ENCODE peak calls at places on chromosomes 12 and 14, in seven cellular contexts. One of them, this sample, is unnamed.

GRCh38 chr14:81406863-81407262 is 6.7 kb upstream of the STON2 start:
- DNase-seq in uterus: peak; percentile 24
- DNase-seq in body of pancreas: peak; percentile 25
- DNase-seq in endothelial cell of umbilical vein: no peak
- DNase-seq in HepG2: peak; percentile 11
- DNase-seq in testis: peak; percentile 32
- DNase-seq in ovary: no peak
- DNase-seq in this sample: no peak

GRCh38 chr12:93041416-93041815 is 112.3 kb upstream of the EEA1 start:
- DNase-seq in endothelial cell of umbilical vein: no peak
- DNase-seq in ovary: no peak
- DNase-seq in uterus: no peak
- DNase-seq in body of pancreas: no peak
- DNase-seq in HepG2: no peak
- DNase-seq in testis: no peak
- DNase-seq in this sample: no peak

GRCh38 chr14:54435500-54435981 is 5.6 kb downstream of the CNIH1 start:
- DNase-seq in uterus: no peak
- DNase-seq in ovary: no peak
- DNase-seq in body of pancreas: no peak
- DNase-seq in HepG2: no peak
- DNase-seq in endothelial cell of umbilical vein: peak; percentile 84
- DNase-seq in testis: no peak
- DNase-seq in this sample: no peak

GRCh38 chr12:18629916-18630315 is 107.9 kb downstream of the PLCZ1 start:
- DNase-seq in testis: no peak
- DNase-seq in HepG2: no peak
- DNase-seq in uterus: no peak
- DNase-seq in ovary: no peak
- DNase-seq in endothelial cell of umbilical vein: no peak
- DNase-seq in body of pancreas: no peak
- DNase-seq in this sample: no peak

GRCh38 chr12:110581951-110582285 is 1.2 kb downstream of the PPTC7 start:
- DNase-seq in testis: peak; percentile 32
- DNase-seq in endothelial cell of umbilical vein: no peak
- DNase-seq in HepG2: no peak
- DNase-seq in ovary: no peak
- DNase-seq in body of pancreas: no peak
- DNase-seq in uterus: no peak
- DNase-seq in this sample: no peak

GRCh38 chr12:58575281-58575680 is 345.0 kb downstream of the LRIG3 start:
- DNase-seq in testis: peak; percentile 57
- DNase-seq in ovary: no peak
- DNase-seq in body of pancreas: no peak
- DNase-seq in uterus: no peak
- DNase-seq in endothelial cell of umbilical vein: peak; percentile 32
- DNase-seq in HepG2: no peak
- DNase-seq in this sample: no peak

GRCh38 chr14:53879022-53879686 is 77.5 kb downstream of the BMP4 start:
- DNase-seq in testis: no peak
- DNase-seq in ovary: no peak
- DNase-seq in body of pancreas: no peak
- DNase-seq in HepG2: no peak
- DNase-seq in endothelial cell of umbilical vein: peak; percentile 49
- DNase-seq in uterus: no peak
- DNase-seq in this sample: no peak

GRCh38 chr12:119780786-119781434 is 96.2 kb downstream of the CIT start:
- DNase-seq in testis: peak; percentile 67
- DNase-seq in endothelial cell of umbilical vein: peak; percentile 67
- DNase-seq in ovary: no peak
- DNase-seq in body of pancreas: peak; percentile 68
- DNase-seq in HepG2: peak; percentile 37
- DNase-seq in uterus: peak; percentile 23
- DNase-seq in this sample: no peak

GRCh38 chr12:95446511-95446910 is 27.4 kb upstream of the METAP2 start:
- DNase-seq in HepG2: peak; percentile 25
- DNase-seq in uterus: no peak
- DNase-seq in ovary: peak; percentile 65
- DNase-seq in endothelial cell of umbilical vein: no peak
- DNase-seq in testis: peak; percentile 50
- DNase-seq in body of pancreas: peak; percentile 34
- DNase-seq in this sample: no peak

GRCh38 chr14:74604896-74605295 is 7.1 kb downstream of the LTBP2 start:
- DNase-seq in uterus: no peak
- DNase-seq in HepG2: no peak
- DNase-seq in body of pancreas: no peak
- DNase-seq in endothelial cell of umbilical vein: no peak
- DNase-seq in testis: no peak
- DNase-seq in ovary: no peak
- DNase-seq in this sample: no peak

GRCh38 chr14:53840444-53840843 is 116.2 kb downstream of the BMP4 start:
- DNase-seq in ovary: no peak
- DNase-seq in body of pancreas: no peak
- DNase-seq in HepG2: peak; percentile 35
- DNase-seq in uterus: no peak
- DNase-seq in testis: no peak
- DNase-seq in endothelial cell of umbilical vein: peak; percentile 86
- DNase-seq in this sample: no peak

GRCh38 chr12:94762259-94762942 is 112.0 kb upstream of the TMCC3 start:
- DNase-seq in HepG2: no peak
- DNase-seq in endothelial cell of umbilical vein: no peak
- DNase-seq in body of pancreas: no peak
- DNase-seq in ovary: no peak
- DNase-seq in testis: no peak
- DNase-seq in uterus: no peak
- DNase-seq in this sample: no peak

GRCh38 chr12:12229556-12230092 is 37.2 kb downstream of the LRP6 start:
- DNase-seq in uterus: no peak
- DNase-seq in ovary: no peak
- DNase-seq in HepG2: no peak
- DNase-seq in testis: no peak
- DNase-seq in endothelial cell of umbilical vein: no peak
- DNase-seq in body of pancreas: no peak
- DNase-seq in this sample: no peak

GRCh38 chr12:2372735-2373134 is 319.9 kb downstream of the CACNA1C start:
- DNase-seq in body of pancreas: no peak
- DNase-seq in HepG2: no peak
- DNase-seq in endothelial cell of umbilical vein: no peak
- DNase-seq in uterus: no peak
- DNase-seq in ovary: no peak
- DNase-seq in testis: no peak
- DNase-seq in this sample: no peak

GRCh38 chr12:40734283-40734682 is 42.0 kb downstream of the CNTN1 start:
- DNase-seq in testis: no peak
- DNase-seq in HepG2: no peak
- DNase-seq in body of pancreas: no peak
- DNase-seq in endothelial cell of umbilical vein: no peak
- DNase-seq in ovary: no peak
- DNase-seq in uterus: no peak
- DNase-seq in this sample: no peak

GRCh38 chr14:64113279-64113678 is 180.9 kb downstream of the ESR2 start:
- DNase-seq in uterus: no peak
- DNase-seq in testis: no peak
- DNase-seq in ovary: peak; percentile 52
- DNase-seq in endothelial cell of umbilical vein: no peak
- DNase-seq in HepG2: no peak
- DNase-seq in body of pancreas: peak; percentile 92
- DNase-seq in this sample: peak; percentile 78

GRCh38 chr12:30811966-30812365 is 57.2 kb upstream of the CAPRIN2 start:
- DNase-seq in HepG2: no peak
- DNase-seq in body of pancreas: no peak
- DNase-seq in endothelial cell of umbilical vein: no peak
- DNase-seq in ovary: no peak
- DNase-seq in uterus: no peak
- DNase-seq in testis: no peak
- DNase-seq in this sample: no peak

GRCh38 chr12:54220567-54220966 is 31.8 kb upstream of the SMUG1 start:
- DNase-seq in body of pancreas: no peak
- DNase-seq in HepG2: no peak
- DNase-seq in endothelial cell of umbilical vein: no peak
- DNase-seq in ovary: no peak
- DNase-seq in uterus: no peak
- DNase-seq in testis: no peak
- DNase-seq in this sample: no peak

GRCh38 chr14:37594238-37594915 is 672 bp downstream of the FOXA1 start:
- DNase-seq in uterus: no peak
- DNase-seq in HepG2: peak; percentile 99
- DNase-seq in testis: peak; percentile 87
- DNase-seq in endothelial cell of umbilical vein: peak; percentile 80
- DNase-seq in ovary: no peak
- DNase-seq in body of pancreas: peak; percentile 71
- DNase-seq in this sample: peak; percentile 79

GRCh38 chr14:37591941-37592287 is 3.1 kb downstream of the FOXA1 start:
- DNase-seq in testis: peak; percentile 23
- DNase-seq in uterus: no peak
- DNase-seq in ovary: no peak
- DNase-seq in body of pancreas: no peak
- DNase-seq in endothelial cell of umbilical vein: no peak
- DNase-seq in HepG2: no peak
- DNase-seq in this sample: no peak

GRCh38 chr14:37593496-37594237 is 1.4 kb downstream of the FOXA1 start:
- DNase-seq in ovary: no peak
- DNase-seq in testis: no peak
- DNase-seq in HepG2: no peak
- DNase-seq in uterus: no peak
- DNase-seq in body of pancreas: no peak
- DNase-seq in endothelial cell of umbilical vein: no peak
- DNase-seq in this sample: no peak

GRCh38 chr14:37591311-37591940 is 3.6 kb downstream of the FOXA1 start:
- DNase-seq in uterus: no peak
- DNase-seq in testis: no peak
- DNase-seq in ovary: no peak
- DNase-seq in HepG2: no peak
- DNase-seq in endothelial cell of umbilical vein: no peak
- DNase-seq in body of pancreas: no peak
- DNase-seq in this sample: peak; percentile 57

DNA sequence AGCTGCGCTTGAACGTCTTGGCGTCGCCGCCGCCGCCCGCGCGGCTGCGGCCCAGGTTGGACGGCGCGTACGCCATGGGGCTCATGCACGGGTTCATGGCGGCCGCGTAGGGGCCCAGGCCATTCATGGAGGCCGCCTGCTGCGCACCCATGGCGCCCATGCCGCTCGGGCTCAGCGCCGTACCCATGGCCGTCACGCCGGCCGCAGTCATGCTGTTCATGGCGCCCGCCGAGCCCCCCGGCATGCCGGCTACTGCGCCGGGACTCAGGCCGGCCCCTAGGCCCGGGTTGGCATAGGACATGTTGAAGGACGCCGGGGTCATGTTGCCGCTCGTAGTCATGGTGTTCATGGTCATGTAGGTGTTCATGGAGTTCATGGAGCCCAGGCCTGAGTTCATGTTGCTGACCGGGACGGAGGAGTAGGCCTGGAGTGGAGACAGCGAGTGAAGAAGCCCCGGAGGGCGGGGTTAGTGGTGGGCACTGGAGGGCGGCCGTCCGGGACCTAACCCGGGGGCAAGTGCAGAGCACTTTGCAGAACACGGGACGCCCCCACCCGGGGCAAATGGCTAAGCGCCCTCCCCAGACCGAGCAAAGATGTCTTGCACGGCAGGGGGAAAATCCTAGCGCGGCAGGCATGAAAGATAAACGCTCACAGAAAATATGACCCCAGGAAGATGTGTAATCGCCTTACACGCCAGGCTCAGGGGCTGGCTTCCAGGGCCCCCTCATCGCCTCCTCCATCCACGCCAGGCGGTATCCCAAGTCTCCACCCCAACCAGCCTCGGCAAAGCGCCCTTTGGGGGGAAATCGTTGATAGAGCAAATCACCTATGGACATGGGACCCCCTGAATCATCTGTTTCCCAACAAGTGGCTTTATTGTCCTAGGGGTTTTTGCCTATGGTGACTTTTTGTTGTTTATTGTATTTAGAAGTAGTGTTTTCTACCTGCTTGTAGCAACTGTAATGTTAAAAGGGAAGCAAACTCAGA is 2.5 kb downstream of the FOXA1 start:
- DNase-seq in ovary: no peak
- DNase-seq in endothelial cell of umbilical vein: no peak
- DNase-seq in testis: no peak
- DNase-seq in HepG2: no peak
- DNase-seq in uterus: no peak
- DNase-seq in body of pancreas: no peak
- DNase-seq in this sample: no peak
- H3K4me1 ChIP-seq in ovary: peaks cover 9% of the 10 kb centered on the region
- H3K4me1 ChIP-seq in endothelial cell of umbilical vein: peaks cover 9% of the 10 kb centered on the region
- H3K4me1 ChIP-seq in testis: peaks cover 8% of the 10 kb centered on the region
- H3K4me1 ChIP-seq in HepG2: peaks cover 54% of the 10 kb centered on the region
- H3K4me1 ChIP-seq in uterus: no peaks in the 10 kb centered on the region
- H3K4me1 ChIP-seq in body of pancreas: peaks cover 30% of the 10 kb centered on the region
- H3K4me1 ChIP-seq in this sample: no peaks in the 10 kb centered on the region

GRCh38 chr12:52336641-52337040 is 15.4 kb upstream of the KRT83 start:
- DNase-seq in ovary: no peak
- DNase-seq in uterus: no peak
- DNase-seq in endothelial cell of umbilical vein: no peak
- DNase-seq in body of pancreas: no peak
- DNase-seq in HepG2: no peak
- DNase-seq in testis: no peak
- DNase-seq in this sample: no peak

GRCh38 chr12:52341066-52341580 is 19.9 kb upstream of the KRT83 start:
- DNase-seq in ovary: no peak
- DNase-seq in HepG2: no peak
- DNase-seq in testis: no peak
- DNase-seq in body of pancreas: no peak
- DNase-seq in uterus: no peak
- DNase-seq in endothelial cell of umbilical vein: no peak
- DNase-seq in this sample: no peak

GRCh38 chr12:52335598-52336262 is 14.5 kb upstream of the KRT83 start:
- DNase-seq in testis: no peak
- DNase-seq in uterus: no peak
- DNase-seq in endothelial cell of umbilical vein: no peak
- DNase-seq in ovary: no peak
- DNase-seq in HepG2: no peak
- DNase-seq in body of pancreas: peak; percentile 72
- DNase-seq in this sample: no peak

GRCh38 chr12:52337054-52337453 is 15.9 kb upstream of the KRT83 start:
- DNase-seq in ovary: no peak
- DNase-seq in HepG2: no peak
- DNase-seq in body of pancreas: no peak
- DNase-seq in testis: no peak
- DNase-seq in endothelial cell of umbilical vein: no peak
- DNase-seq in uterus: no peak
- DNase-seq in this sample: no peak

GRCh38 chr12:52338241-52338960 is 17.2 kb upstream of the KRT83 start:
- DNase-seq in endothelial cell of umbilical vein: no peak
- DNase-seq in ovary: no peak
- DNase-seq in testis: no peak
- DNase-seq in uterus: no peak
- DNase-seq in HepG2: no peak
- DNase-seq in body of pancreas: no peak
- DNase-seq in this sample: no peak
- TF ChIP-seq POLR2A in endothelial cell of umbilical vein: no peak
- TF ChIP-seq POLR2A in ovary: no peak
- TF ChIP-seq POLR2A in testis: no peak
- TF ChIP-seq POLR2A in uterus: no peak
- TF ChIP-seq POLR2A in HepG2: no peak
- TF ChIP-seq POLR2A in body of pancreas: no peak
- TF ChIP-seq POLR2A in this sample: no peak

GRCh38 chr12:23753627-23754358 is 195.7 kb downstream of the SOX5 start:
- DNase-seq in body of pancreas: no peak
- DNase-seq in ovary: no peak
- DNase-seq in uterus: no peak
- DNase-seq in HepG2: no peak
- DNase-seq in testis: no peak
- DNase-seq in endothelial cell of umbilical vein: no peak
- DNase-seq in this sample: no peak
- H3K4me1 ChIP-seq in body of pancreas: no peaks in the 10 kb centered on the region
- H3K4me1 ChIP-seq in ovary: no peaks in the 10 kb centered on the region
- H3K4me1 ChIP-seq in uterus: no peaks in the 10 kb centered on the region
- H3K4me1 ChIP-seq in HepG2: peaks cover 16% of the 10 kb centered on the region
- H3K4me1 ChIP-seq in testis: peaks cover 2% of the 10 kb centered on the region
- H3K4me1 ChIP-seq in endothelial cell of umbilical vein: no peaks in the 10 kb centered on the region
- H3K4me1 ChIP-seq in this sample: no peaks in the 10 kb centered on the region

GRCh38 chr12:132852496-132852895 is 23.8 kb upstream of the GOLGA3 start:
- DNase-seq in body of pancreas: no peak
- DNase-seq in HepG2: no peak
- DNase-seq in testis: no peak
- DNase-seq in endothelial cell of umbilical vein: no peak
- DNase-seq in uterus: no peak
- DNase-seq in ovary: no peak
- DNase-seq in this sample: no peak
- TF ChIP-seq POLR2A in body of pancreas: no peak
- TF ChIP-seq POLR2A in HepG2: no peak
- TF ChIP-seq POLR2A in testis: no peak
- TF ChIP-seq POLR2A in endothelial cell of umbilical vein: no peak
- TF ChIP-seq POLR2A in uterus: no peak
- TF ChIP-seq POLR2A in ovary: no peak
- TF ChIP-seq POLR2A in this sample: no peak